ENCODE peak calls at places on chromosome 4, in four cellular contexts. D is HEK293T, E is A549, F is SK-N-DZ. M is an unnamed sample.

GRCh38 chr4:78524009-78524408 is 27.6 kb upstream of the ANXA3 start:
- DNase-seq in F (no peak), E (no peak), D (no peak), M (no peak)

GRCh38 chr4:128232719-128233118 is 54.9 kb downstream of the PGRMC2 start:
- DNase-seq in F (no peak), E (no peak), D (no peak), M (no peak)

GRCh38 chr4:181870326-181870725 is 372.9 kb upstream of the TENM3 start:
- DNase-seq in D (no peak), F (no peak), E (no peak), M (peak; percentile 3)

GRCh38 chr4:87853108-87853507 is 20.3 kb downstream of the MEPE start:
- DNase-seq in D (peak; percentile 19), F (peak; percentile 21), E (peak; percentile 15), M (peak; percentile 52)

GRCh38 chr4:122300776-122301175 is 78.0 kb upstream of the ADAD1 start:
- DNase-seq in E (no peak), F (no peak), D (no peak), M (no peak)

GRCh38 chr4:120304801-120305200 is 238.2 kb upstream of the MAD2L1 start:
- DNase-seq in E (no peak), F (no peak), D (no peak), M (peak; percentile 32)

GRCh38 chr4:78951862-78952472 is 12.7 kb upstream of the PAQR3 start:
- DNase-seq in E (peak; percentile 13), F (peak; percentile 58), D (peak; percentile 46), M (peak; percentile 41)

GRCh38 chr4:109078724-109079123 is 223.7 kb downstream of the COL25A1 start:
- DNase-seq in D (no peak), F (no peak), E (no peak), M (peak; percentile 88)

GRCh38 chr4:159175989-159176375 is 73.1 kb downstream of the RAPGEF2 start:
- DNase-seq in E (no peak), D (no peak), F (no peak), M (no peak)

GRCh38 chr4:1403591-1404572 is 2.4 kb downstream of the NKX1-1 start:
- DNase-seq in E (no peak), F (no peak), D (no peak), M (no peak)

GRCh38 chr4:30790123-30790522 is 70.0 kb downstream of the PCDH7 start:
- DNase-seq in D (no peak), E (no peak), F (no peak), M (no peak)

GRCh38 chr4:1470816-1471442 is 64.7 kb upstream of the NKX1-1 start:
- DNase-seq in D (no peak), E (no peak), F (no peak), M (no peak)

GRCh38 chr4:186920486-186920885 is 196.8 kb upstream of the FAT1 start:
- DNase-seq in F (no peak), D (no peak), E (no peak), M (peak; percentile 11)

GRCh38 chr4:16897991-16898827 is at the start of gene LDB2:
- DNase-seq in D (peak; percentile 10), E (no peak), F (peak; percentile 73), M (peak; percentile 37)

GRCh38 chr4:6693274-6694176 is at the start of gene S100P:
- DNase-seq in F (no peak), E (no peak), D (no peak), M (no peak)

GRCh38 chr4:14908635-14909034 is 93.6 kb upstream of the CPEB2 start:
- DNase-seq in D (no peak), F (no peak), E (no peak), M (peak; percentile 48)

GRCh38 chr4:152256996-152257395 is 278.9 kb downstream of the FBXW7 start:
- DNase-seq in F (no peak), D (no peak), E (no peak), M (no peak)